ENCODE peak calls at places on chromosomes 16 and 17, in four cellular contexts. One of them, this sample, is unnamed.

GRCh38 chr17:32927724-32928526 is at the start of gene TMEM98:
- DNase-seq in endodermal cell: peak; percentile 83
- DNase-seq in GM23338: peak; percentile 65
- DNase-seq in A549: no peak
- DNase-seq in this sample: no peak

GRCh38 chr17:27244481-27245223 is 49.3 kb upstream of the WSB1 start:
- DNase-seq in endodermal cell: peak; percentile 83
- DNase-seq in GM23338: peak; percentile 74
- DNase-seq in A549: no peak
- DNase-seq in this sample: peak; percentile 97

GRCh38 chr17:45857977-45858708 is 13.5 kb downstream of the SPPL2C start:
- DNase-seq in endodermal cell: peak; percentile 94
- DNase-seq in GM23338: peak; percentile 80
- DNase-seq in A549: no peak
- DNase-seq in this sample: peak; percentile 17

GRCh38 chr16:2226245-2226793 is 2.9 kb downstream of the E4F1 start:
- DNase-seq in endodermal cell: no peak
- DNase-seq in GM23338: no peak
- DNase-seq in A549: no peak
- DNase-seq in this sample: no peak

GRCh38 chr17:10172241-10172741 is 26.1 kb downstream of the GAS7 start:
- DNase-seq in endodermal cell: no peak
- DNase-seq in GM23338: no peak
- DNase-seq in A549: no peak
- DNase-seq in this sample: no peak

GRCh38 chr16:3716831-3717234 is 491 bp downstream of the TRAP1 start:
- DNase-seq in endodermal cell: peak; percentile 70
- DNase-seq in GM23338: peak; percentile 60
- DNase-seq in A549: peak; percentile 21
- DNase-seq in this sample: peak; percentile 17

GRCh38 chr17:65749479-65749878 is 188.0 kb upstream of the AXIN2 start:
- DNase-seq in endodermal cell: no peak
- DNase-seq in GM23338: no peak
- DNase-seq in A549: no peak
- DNase-seq in this sample: peak; percentile 83

GRCh38 chr16:56424791-56425438 is 430 bp downstream of the AMFR start:
- DNase-seq in endodermal cell: peak; percentile 79
- DNase-seq in GM23338: peak; percentile 56
- DNase-seq in A549: peak; percentile 21
- DNase-seq in this sample: no peak

GRCh38 chr17:19372439-19372838 is 5.9 kb upstream of the MAPK7 start:
- DNase-seq in endodermal cell: no peak
- DNase-seq in GM23338: no peak
- DNase-seq in A549: no peak
- DNase-seq in this sample: no peak

GRCh38 chr16:17529982-17530760 is 59.4 kb upstream of the XYLT1 start:
- DNase-seq in endodermal cell: no peak
- DNase-seq in GM23338: no peak
- DNase-seq in A549: no peak
- DNase-seq in this sample: no peak

GRCh38 chr17:73050797-73051196 is 41.7 kb downstream of the SLC39A11 start:
- DNase-seq in endodermal cell: no peak
- DNase-seq in GM23338: no peak
- DNase-seq in A549: no peak
- DNase-seq in this sample: no peak
- H3K4me3 ChIP-seq in endodermal cell: no peak overlapping the region
- H3K4me3 ChIP-seq in GM23338: no peak overlapping the region
- H3K4me3 ChIP-seq in A549: no peak overlapping the region
- H3K4me3 ChIP-seq in this sample: no peak overlapping the region

GRCh38 chr17:38564869-38565268 is 40.9 kb downstream of the SRCIN1 start:
- DNase-seq in endodermal cell: no peak
- DNase-seq in GM23338: peak; percentile 72
- DNase-seq in A549: no peak
- DNase-seq in this sample: no peak
- H3K4me3 ChIP-seq in endodermal cell: no peak overlapping the region
- H3K4me3 ChIP-seq in GM23338: peak overlapping the region; percentile 42
- H3K4me3 ChIP-seq in A549: no peak overlapping the region
- H3K4me3 ChIP-seq in this sample: no peak overlapping the region

DNA sequence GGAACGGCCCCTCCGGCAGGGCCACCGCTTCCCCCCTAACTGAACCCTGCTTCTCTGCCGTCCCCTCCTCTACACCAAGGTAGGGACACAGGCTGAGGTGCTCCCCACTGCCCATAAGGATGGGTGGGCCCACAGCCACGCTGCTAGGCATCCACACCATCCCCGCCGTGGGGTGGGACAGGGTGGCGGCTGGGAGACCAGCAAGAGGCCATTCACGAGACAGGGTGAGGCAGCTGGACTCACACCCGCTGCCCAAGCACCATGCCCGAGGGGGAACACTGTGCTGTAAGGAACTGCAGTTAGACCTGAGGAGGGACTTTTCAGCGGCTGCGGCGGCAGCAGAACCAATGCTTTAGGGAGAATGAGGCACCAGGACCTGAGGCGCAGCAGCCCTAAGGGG is 47.5 kb upstream of the RRN3 start:
- DNase-seq in endodermal cell: no peak
- DNase-seq in GM23338: no peak
- DNase-seq in A549: no peak
- DNase-seq in this sample: no peak
- H3K4me3 ChIP-seq in endodermal cell: no peak overlapping the region
- H3K4me3 ChIP-seq in GM23338: no peak overlapping the region
- H3K4me3 ChIP-seq in A549: no peak overlapping the region
- H3K4me3 ChIP-seq in this sample: no peak overlapping the region

GRCh38 chr17:38896373-38896954 is 26.6 kb downstream of the LASP1 start:
- DNase-seq in endodermal cell: peak; percentile 76
- DNase-seq in GM23338: peak; percentile 63
- DNase-seq in A549: no peak
- DNase-seq in this sample: no peak

GRCh38 chr17:38898812-38899348 is 26.5 kb upstream of the LASP1NB start:
- DNase-seq in endodermal cell: no peak
- DNase-seq in GM23338: no peak
- DNase-seq in A549: no peak
- DNase-seq in this sample: no peak

GRCh38 chr17:38897176-38897575 is 27.3 kb downstream of the LASP1 start:
- DNase-seq in endodermal cell: no peak
- DNase-seq in GM23338: no peak
- DNase-seq in A549: no peak
- DNase-seq in this sample: no peak

GRCh38 chr17:38897671-38898290 is 27.6 kb upstream of the LASP1NB start:
- DNase-seq in endodermal cell: no peak
- DNase-seq in GM23338: no peak
- DNase-seq in A549: no peak
- DNase-seq in this sample: no peak

DNA sequence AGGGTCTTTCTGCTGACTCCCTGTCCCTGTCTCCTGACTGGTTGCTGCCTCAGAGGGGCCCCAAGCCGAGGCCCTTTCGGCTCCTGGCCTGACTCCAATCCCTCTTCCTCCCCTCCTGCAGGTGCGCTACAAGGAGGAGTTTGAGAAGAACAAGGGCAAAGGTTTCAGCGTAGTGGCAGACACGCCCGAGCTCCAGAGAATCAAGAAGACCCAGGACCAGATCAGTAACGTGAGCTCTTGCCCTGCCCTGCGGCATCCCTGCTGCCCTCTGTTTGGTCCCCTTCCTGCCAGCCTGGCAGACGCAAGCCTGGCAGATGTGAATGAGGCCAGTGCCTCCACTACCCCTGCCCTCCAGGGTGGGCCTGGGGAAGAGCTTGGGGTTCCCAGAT is 27.1 kb upstream of the LASP1NB start:
- DNase-seq in endodermal cell: no peak
- DNase-seq in GM23338: no peak
- DNase-seq in A549: no peak
- DNase-seq in this sample: no peak
- H3K4me3 ChIP-seq in endodermal cell: no peak overlapping the region
- H3K4me3 ChIP-seq in GM23338: no peak overlapping the region
- H3K4me3 ChIP-seq in A549: no peak overlapping the region
- H3K4me3 ChIP-seq in this sample: no peak overlapping the region

GRCh38 chr16:86505899-86506864 is 4.1 kb upstream of the FOXF1 start:
- DNase-seq in endodermal cell: no peak
- DNase-seq in GM23338: no peak
- DNase-seq in A549: no peak
- DNase-seq in this sample: no peak
- H3K4me3 ChIP-seq in endodermal cell: no peak overlapping the region
- H3K4me3 ChIP-seq in GM23338: peak overlapping the region; percentile 41
- H3K4me3 ChIP-seq in A549: peak overlapping the region; percentile 26
- H3K4me3 ChIP-seq in this sample: no peak overlapping the region

DNA sequence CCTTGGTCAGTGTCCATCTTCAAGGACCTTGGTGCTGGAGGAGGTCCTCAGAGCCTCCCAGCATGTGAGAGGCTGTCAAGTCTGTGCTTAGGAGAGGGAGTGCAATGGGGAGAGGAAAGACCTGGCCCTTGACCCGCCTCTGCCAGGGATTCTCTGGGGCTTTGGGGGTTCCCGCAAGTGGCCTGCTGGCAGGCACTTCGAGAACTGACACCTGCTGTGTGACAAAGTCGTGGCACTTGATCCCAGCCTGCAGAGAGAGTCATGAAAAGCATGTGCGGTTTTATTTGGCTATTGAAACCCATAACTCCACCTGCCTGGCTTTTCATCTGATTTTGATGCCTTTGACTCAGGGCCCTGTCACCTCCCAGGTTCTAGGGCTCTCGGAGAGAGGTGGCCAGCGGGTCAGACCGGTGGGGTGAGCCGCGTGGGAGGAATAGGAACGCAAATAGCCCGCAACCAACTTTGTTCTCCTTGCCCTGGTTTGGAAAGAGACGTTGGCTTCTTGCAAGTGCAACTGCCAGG is 42.8 kb upstream of the GSE1 start:
- DNase-seq in endodermal cell: no peak
- DNase-seq in GM23338: no peak
- DNase-seq in A549: no peak
- DNase-seq in this sample: no peak
- H3K4me3 ChIP-seq in endodermal cell: peak overlapping the region; percentile 28
- H3K4me3 ChIP-seq in GM23338: peak overlapping the region; percentile 7
- H3K4me3 ChIP-seq in A549: no peak overlapping the region
- H3K4me3 ChIP-seq in this sample: no peak overlapping the region

DNA sequence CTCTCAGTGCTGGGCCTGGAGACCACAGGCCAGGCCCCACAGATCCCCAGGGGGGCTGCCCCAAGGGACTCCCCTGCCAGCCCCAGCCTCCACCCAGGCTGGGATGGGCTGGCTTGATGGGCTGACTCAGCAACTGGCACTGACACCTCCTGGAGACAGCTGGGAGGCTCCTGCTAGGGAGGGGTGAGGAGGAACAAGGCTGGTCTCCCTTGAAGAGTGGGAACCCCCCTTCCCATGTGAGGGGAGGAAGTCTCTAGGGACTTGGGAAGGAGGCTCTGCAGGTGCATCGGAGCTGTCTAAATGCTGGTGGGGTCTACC is 10.4 kb downstream of the NHERF1 start:
- DNase-seq in endodermal cell: no peak
- DNase-seq in GM23338: no peak
- DNase-seq in A549: peak; percentile 56
- DNase-seq in this sample: peak; percentile 55
- H3K4me3 ChIP-seq in endodermal cell: no peak overlapping the region
- H3K4me3 ChIP-seq in GM23338: no peak overlapping the region
- H3K4me3 ChIP-seq in A549: no peak overlapping the region
- H3K4me3 ChIP-seq in this sample: no peak overlapping the region

GRCh38 chr16:22665803-22666202 is 148.2 kb upstream of the HS3ST2 start:
- DNase-seq in endodermal cell: peak; percentile 52
- DNase-seq in GM23338: peak; percentile 25
- DNase-seq in A549: no peak
- DNase-seq in this sample: no peak
- H3K4me3 ChIP-seq in endodermal cell: no peak overlapping the region
- H3K4me3 ChIP-seq in GM23338: no peak overlapping the region
- H3K4me3 ChIP-seq in A549: no peak overlapping the region
- H3K4me3 ChIP-seq in this sample: no peak overlapping the region

DNA sequence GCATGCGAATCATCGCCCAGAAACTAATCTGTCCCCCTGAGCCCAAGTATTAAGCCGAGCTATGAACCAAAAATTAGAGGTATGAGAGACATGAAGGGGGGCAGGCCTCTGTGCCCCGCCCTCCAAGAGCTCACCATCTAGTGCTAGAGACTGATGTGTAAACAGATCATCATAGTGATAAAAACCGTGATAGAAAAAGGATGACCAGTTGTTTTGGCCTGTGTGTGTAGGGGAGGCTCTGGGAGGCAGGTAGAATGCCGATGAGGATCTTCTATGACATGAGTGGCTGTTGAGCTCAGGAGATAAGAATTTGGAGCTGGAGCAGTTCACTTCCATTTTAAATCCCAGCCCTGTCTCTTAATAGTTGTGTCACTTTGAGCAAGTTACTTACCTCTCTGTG is 89.0 kb upstream of the TBX2 start:
- DNase-seq in endodermal cell: peak; percentile 44
- DNase-seq in GM23338: no peak
- DNase-seq in A549: no peak
- DNase-seq in this sample: no peak
- H3K4me3 ChIP-seq in endodermal cell: no peak overlapping the region
- H3K4me3 ChIP-seq in GM23338: no peak overlapping the region
- H3K4me3 ChIP-seq in A549: no peak overlapping the region
- H3K4me3 ChIP-seq in this sample: no peak overlapping the region

This sample was measured in bronchial epithelial cell.